ENCODE peak calls at places on chromosomes 1 and 21, in six cellular contexts. G is adrenal gland; M is aorta; L is stimulated activated CD8-positive, alpha-beta memory T cell treated with anti-CD3 and anti-CD28 coated beads, Interleukin-4, amount 100 ng/mL, for 1 hour; A is ELR; B is activated naive CD4-positive, alpha-beta T cell treated with anti-CD3 and anti-CD28 coated beads, Interleukin-2, amount 50 U/mL, for 16 hours. O is an unnamed sample.

GRCh38 chr1:81801032-81801833 is 499 bp downstream of the ADGRL2 start:
- DNase-seq in G (peak), M (peak), L (no peak), A (peak), B (no peak), O (peak)

GRCh38 chr1:53539711-53540603 is 80.8 kb downstream of the DMRTB1 start:
- DNase-seq in G (no peak), M (peak), L (no peak), A (no peak), B (no peak), O (no peak)

GRCh38 chr1:211910136-211910884 is 79.7 kb upstream of the LPGAT1 start:
- DNase-seq in G (no peak), M (no peak), L (no peak), A (no peak), B (no peak), O (no peak)

GRCh38 chr1:6454856-6455751 is 10.9 kb downstream of the TNFRSF25 start:
- DNase-seq in G (no peak), M (no peak), L (no peak), A (peak), B (peak), O (no peak)

GRCh38 chr1:248858096-248858890 is 592 bp downstream of the ZNF692 start:
- DNase-seq in G (peak), M (peak), L (no peak), A (peak), B (peak), O (peak)

GRCh38 chr1:40078512-40079333 is 18.3 kb downstream of the PPT1 start:
- DNase-seq in G (peak), M (no peak), L (no peak), A (peak), B (peak), O (no peak)

GRCh38 chr1:26344147-26344920 is 9.6 kb downstream of the CRYBG2 start:
- DNase-seq in G (no peak), M (no peak), L (no peak), A (no peak), B (no peak), O (no peak)

GRCh38 chr1:31727195-31727594 is 23.4 kb upstream of the COL16A1 start:
- DNase-seq in G (no peak), M (no peak), L (no peak), A (no peak), B (no peak), O (no peak)

GRCh38 chr1:8477199-8477982 is 159.5 kb downstream of the SLC45A1 start:
- DNase-seq in G (no peak), M (no peak), L (no peak), A (no peak), B (no peak), O (no peak)

GRCh38 chr1:243713470-243714186 is 136.4 kb downstream of the AKT3 start:
- DNase-seq in G (no peak), M (no peak), L (no peak), A (no peak), B (no peak), O (no peak)

GRCh38 chr1:214427871-214428277 is 123.5 kb downstream of the PTPN14 start:
- DNase-seq in G (no peak), M (no peak), L (peak), A (peak), B (peak), O (no peak)

GRCh38 chr1:194873328-194873923 is 1687.0 kb upstream of the B3GALT2 start:
- DNase-seq in G (no peak), M (no peak), L (no peak), A (peak), B (no peak), O (no peak)

GRCh38 chr21:45403825-45404725 is 890 bp upstream of the COL18A1 start:
- DNase-seq in G (peak), M (peak), L (no peak), A (peak), B (no peak), O (peak)

GRCh38 chr1:200670215-200671118 is 760 bp upstream of the DDX59 start:
- DNase-seq in G (peak), M (no peak), L (no peak), A (peak), B (no peak), O (no peak)

GRCh38 chr1:31715097-31715872 is 11.5 kb upstream of the COL16A1 start:
- DNase-seq in G (peak), M (peak), L (no peak), A (peak), B (peak), O (peak)

GRCh38 chr1:241518447-241519307 is 878 bp downstream of the FH start:
- DNase-seq in G (peak), M (peak), L (no peak), A (peak), B (peak), O (no peak)

GRCh38 chr1:65235867-65236805 is 73.2 kb upstream of the DNAJC6 start:
- DNase-seq in G (no peak), M (no peak), L (no peak), A (peak), B (no peak), O (no peak)

GRCh38 chr1:39623053-39623452 is 16.4 kb downstream of the HEYL start:
- DNase-seq in G (no peak), M (peak), L (no peak), A (no peak), B (no peak), O (peak)

GRCh38 chr1:91803847-91804545 is 82.0 kb downstream of the TGFBR3 start:
- DNase-seq in G (no peak), M (no peak), L (peak), A (peak), B (peak), O (no peak)

GRCh38 chr1:25599969-25600610 is 16.5 kb upstream of the MAN1C1 start:
- DNase-seq in G (no peak), M (no peak), L (no peak), A (no peak), B (no peak), O (no peak)

GRCh38 chr1:92843046-92843423 is 11.2 kb downstream of the RPL5 start:
- DNase-seq in G (no peak), M (no peak), L (no peak), A (no peak), B (no peak), O (no peak)

GRCh38 chr21:43982489-43983078 is 29.5 kb upstream of the TRAPPC10 start:
- DNase-seq in G (no peak), M (no peak), L (no peak), A (no peak), B (no peak), O (no peak)

GRCh38 chr1:187566371-187566770 is 737.6 kb downstream of the PLA2G4A start:
- DNase-seq in G (no peak), M (no peak), L (no peak), A (no peak), B (no peak), O (no peak)

O was measured in left cardiac atrium.